ENCODE peak calls at places on chromosomes 12 and 14, in eight cellular contexts. P is tibial artery, T is adrenal gland, V is Panc1, S is H1, N is astrocyte, U is Caco-2, K is stomach. G is an unnamed sample.

GRCh38 chr12:104345234-104346066 is 41.9 kb downstream of the EID3 start:
- DNase-seq in P (no peak), T (no peak), S (no peak), K (no peak), V (no peak), N (no peak), U (no peak), G (no peak)

GRCh38 chr12:7679251-7680045 is 13.7 kb upstream of the APOBEC1 start:
- DNase-seq in U (no peak), N (no peak), T (no peak), P (no peak), S (no peak), K (no peak), V (no peak), G (no peak)

GRCh38 chr12:124411291-124411878 is 116.5 kb downstream of the RFLNA start:
- DNase-seq in K (no peak), P (peak; percentile 88), T (peak; percentile 83), U (no peak), S (no peak), V (no peak), N (peak; percentile 95), G (no peak)

GRCh38 chr14:50039734-50040400 is 76.5 kb downstream of the VCPKMT start:
- DNase-seq in P (peak; percentile 53), V (no peak), T (peak; percentile 42), K (no peak), S (no peak), U (peak; percentile 56), N (peak; percentile 57), G (peak; percentile 81)

GRCh38 chr12:131871677-131872076 is 22.7 kb upstream of the ULK1 start:
- DNase-seq in V (no peak), P (no peak), N (no peak), U (no peak), K (no peak), T (no peak), S (no peak), G (no peak)

GRCh38 chr12:116186482-116187157 is 90.9 kb downstream of the MED13L start:
- DNase-seq in S (no peak), U (no peak), K (no peak), T (no peak), N (no peak), V (no peak), P (no peak), G (no peak)

GRCh38 chr12:96368233-96368632 is 32.0 kb downstream of the CDK17 start:
- DNase-seq in T (peak; percentile 41), S (no peak), N (no peak), P (peak; percentile 31), V (no peak), K (no peak), U (no peak), G (no peak)

GRCh38 chr12:104635944-104636343 is 179.2 kb downstream of the CHST11 start:
- DNase-seq in P (no peak), N (no peak), U (no peak), K (no peak), S (no peak), T (no peak), V (no peak), G (no peak)

GRCh38 chr12:8648598-8649205 is 13.9 kb downstream of the MFAP5 start:
- DNase-seq in V (no peak), U (no peak), N (no peak), K (no peak), T (no peak), P (no peak), S (no peak), G (no peak)

GRCh38 chr12:30806989-30807694 is 52.4 kb upstream of the CAPRIN2 start:
- DNase-seq in V (peak; percentile 78), U (no peak), S (peak; percentile 55), K (peak; percentile 41), P (no peak), T (peak; percentile 38), N (peak; percentile 60), G (no peak)

GRCh38 chr14:76227450-76228050 is 75.8 kb downstream of the GPATCH2L start:
- DNase-seq in T (no peak), N (peak; percentile 51), P (no peak), V (no peak), K (no peak), U (no peak), S (no peak), G (no peak)

GRCh38 chr12:124036117-124037109 is 63.4 kb downstream of the ZNF664 start:
- DNase-seq in S (peak; percentile 61), V (peak; percentile 24), K (peak; percentile 50), N (peak; percentile 32), P (no peak), T (peak; percentile 50), U (no peak), G (no peak)

GRCh38 chr14:68292467-68293334 is 473.1 kb downstream of the RAD51B start:
- DNase-seq in V (no peak), T (no peak), K (no peak), P (no peak), U (no peak), N (peak; percentile 40), S (no peak), G (no peak)

GRCh38 chr12:52351196-52352059 is 15.9 kb downstream of the KRT85 start:
- DNase-seq in U (no peak), P (no peak), K (peak; percentile 63), N (no peak), S (no peak), V (no peak), T (no peak), G (no peak)

GRCh38 chr12:99523853-99524252 is 123.7 kb upstream of the GARIN6 start:
- DNase-seq in S (no peak), P (no peak), T (no peak), U (no peak), N (no peak), V (no peak), K (no peak), G (no peak)

GRCh38 chr12:81077329-81077685 is 572 bp upstream of the ACSS3 start:
- DNase-seq in V (no peak), N (peak; percentile 57), P (no peak), K (no peak), S (no peak), U (no peak), T (peak; percentile 47), G (peak; percentile 35)

GRCh38 chr12:81079280-81080076 is 1.6 kb downstream of the ACSS3 start:
- DNase-seq in V (no peak), N (no peak), U (no peak), P (no peak), T (no peak), S (no peak), K (no peak), G (no peak)

GRCh38 chr12:81075539-81075938 is 2.3 kb upstream of the ACSS3 start:
- DNase-seq in V (no peak), U (no peak), K (no peak), T (no peak), P (no peak), S (no peak), N (no peak), G (no peak)

GRCh38 chr12:81078469-81079196 is 754 bp downstream of the ACSS3 start:
- DNase-seq in S (no peak), T (peak; percentile 68), N (peak; percentile 72), P (peak; percentile 46), V (no peak), K (no peak), U (no peak), G (peak; percentile 20)

GRCh38 chr12:81077686-81078441 is at the start of gene ACSS3:
- DNase-seq in K (peak; percentile 26), P (peak; percentile 43), U (no peak), T (peak; percentile 78), N (peak; percentile 46), S (peak; percentile 88), V (no peak), G (peak; percentile 56)
- TF ChIP-seq CTCF in K (no peak), P (no peak), U (no peak), T (no peak), N (no peak), S (no peak), V (no peak), G (no peak)

GRCh38 chr12:94951071-94951639 is 52.3 kb downstream of the NDUFA12 start:
- DNase-seq in K (no peak), P (no peak), U (no peak), N (no peak), T (no peak), V (no peak), S (no peak), G (no peak)

GRCh38 chr12:94954029-94954685 is 49.3 kb downstream of the NDUFA12 start:
- DNase-seq in N (peak; percentile 58), K (no peak), P (no peak), V (no peak), S (no peak), U (peak; percentile 48), T (peak; percentile 45), G (no peak)

GRCh38 chr12:94952325-94952724 is 51.2 kb downstream of the NDUFA12 start:
- DNase-seq in P (no peak), N (no peak), S (no peak), U (no peak), K (no peak), T (no peak), V (no peak), G (no peak)

GRCh38 chr12:94956936-94957464 is 46.5 kb downstream of the NDUFA12 start:
- DNase-seq in P (no peak), U (no peak), S (no peak), N (no peak), V (no peak), K (no peak), T (no peak), G (no peak)

GRCh38 chr12:94955193-94955592 is 48.3 kb downstream of the NDUFA12 start:
- DNase-seq in P (no peak), T (no peak), U (no peak), K (no peak), S (no peak), V (no peak), N (no peak), G (no peak)
- H3K27me3 ChIP-seq in P (no peaks in the 10 kb centered on the region), T (no peaks in the 10 kb centered on the region), U (no peaks in the 10 kb centered on the region), K (no peaks in the 10 kb centered on the region), S (no peaks in the 10 kb centered on the region), V (peaks cover 6% of the 10 kb centered on the region), N (peaks cover 8% of the 10 kb centered on the region), G (no peaks in the 10 kb centered on the region)

GRCh38 chr14:72439707-72440106 is 454.2 kb downstream of the DPF3 start:
- DNase-seq in U (no peak), K (no peak), N (no peak), T (no peak), P (no peak), V (no peak), S (no peak), G (no peak)

GRCh38 chr14:72448212-72448611 is 445.7 kb downstream of the DPF3 start:
- DNase-seq in V (no peak), K (no peak), T (no peak), P (no peak), N (no peak), U (no peak), S (no peak), G (no peak)

GRCh38 chr14:72443991-72444431 is 449.9 kb downstream of the DPF3 start:
- DNase-seq in T (no peak), K (no peak), V (no peak), N (no peak), P (no peak), U (no peak), S (no peak), G (no peak)

GRCh38 chr14:72444701-72445100 is 449.2 kb downstream of the DPF3 start:
- DNase-seq in T (no peak), S (no peak), V (no peak), U (no peak), K (no peak), P (no peak), N (peak; percentile 67), G (no peak)

GRCh38 chr14:72443256-72443655 is 450.6 kb downstream of the DPF3 start:
- DNase-seq in T (no peak), S (no peak), U (no peak), K (no peak), N (peak; percentile 27), V (no peak), P (no peak), G (no peak)
- H3K4me1 ChIP-seq in T (no peaks in the 10 kb centered on the region), S (no peaks in the 10 kb centered on the region), U (no peaks in the 10 kb centered on the region), K (no peaks in the 10 kb centered on the region), N (peaks cover 14% of the 10 kb centered on the region), V (no peaks in the 10 kb centered on the region), P (no peaks in the 10 kb centered on the region), G (no peaks in the 10 kb centered on the region)

GRCh38 chr14:39442293-39442692 is 10.1 kb upstream of the FBXO33 start:
- DNase-seq in P (peak; percentile 26), S (no peak), U (no peak), T (no peak), N (peak; percentile 53), K (no peak), V (no peak), G (no peak)
- TF ChIP-seq CTCF in P (no peak), S (no peak), U (no peak), T (no peak), N (no peak), K (no peak), V (no peak), G (no peak)